ENCODE peak calls at places on chromosomes 13 and 19, in eight cellular contexts. H, N, O, A, L, F, R and U are unnamed samples.
A peak's percentile ranks its signal among the peaks of the same experiment; 100 is the strongest.

GRCh38 chr13:28147489-28147888 is 9.1 kb downstream of the PAN3 start:
- DNase-seq in H (no peak), N (no peak), O (no peak), A (peak; percentile 14), L (no peak), F (no peak), R (no peak), U (no peak)

GRCh38 chr13:66348745-66349720 is 881.1 kb downstream of the PCDH9 start:
- DNase-seq in H (no peak), N (no peak), O (no peak), A (no peak), L (no peak), F (no peak), R (no peak), U (no peak)

GRCh38 chr19:43625918-43626579 is 6.6 kb upstream of the ZNF428 start:
- DNase-seq in H (no peak), N (no peak), O (no peak), A (peak; percentile 51), L (no peak), F (no peak), R (no peak), U (no peak)

GRCh38 chr13:23963947-23964346 is 66.6 kb upstream of the C1QTNF9B start:
- DNase-seq in H (no peak), N (no peak), O (no peak), A (peak; percentile 41), L (no peak), F (no peak), R (no peak), U (no peak)

GRCh38 chr13:114149774-114150740 is 17.6 kb upstream of the RASA3 start:
- DNase-seq in H (peak; percentile 72), N (no peak), O (no peak), A (no peak), L (no peak), F (no peak), R (peak; percentile 95), U (no peak)

GRCh38 chr13:46288570-46289259 is 77.0 kb downstream of the LRRC63 start:
- DNase-seq in H (peak; percentile 3), N (no peak), O (peak; percentile 52), A (peak; percentile 64), L (no peak), F (peak; percentile 52), R (no peak), U (peak; percentile 56)

GRCh38 chr19:5345895-5346386 is 5.3 kb upstream of the PTPRS start:
- DNase-seq in H (no peak), N (no peak), O (peak; percentile 39), A (peak; percentile 75), L (no peak), F (no peak), R (no peak), U (peak; percentile 32)

GRCh38 chr13:109743706-109744453 is 42.5 kb downstream of the IRS2 start:
- DNase-seq in H (no peak), N (no peak), O (peak; percentile 66), A (peak; percentile 71), L (no peak), F (no peak), R (peak; percentile 23), U (peak; percentile 56)

GRCh38 chr13:30776661-30777060 is 41.3 kb downstream of the ALOX5AP start:
- DNase-seq in H (no peak), N (no peak), O (no peak), A (no peak), L (no peak), F (no peak), R (no peak), U (no peak)

GRCh38 chr13:98083507-98083906 is 59.4 kb upstream of the FARP1 start:
- DNase-seq in H (no peak), N (no peak), O (peak; percentile 96), A (peak; percentile 98), L (no peak), F (no peak), R (no peak), U (peak; percentile 87)

GRCh38 chr13:97339019-97339988 is 94.7 kb upstream of the RAP2A start:
- DNase-seq in H (no peak), N (no peak), O (peak; percentile 95), A (peak; percentile 84), L (peak; percentile 67), F (no peak), R (no peak), U (peak; percentile 84)

GRCh38 chr19:16190736-16191135 is 5.5 kb downstream of the FAM32A start:
- DNase-seq in H (no peak), N (no peak), O (no peak), A (no peak), L (no peak), F (no peak), R (no peak), U (no peak)

GRCh38 chr19:18093439-18094161 is 4.0 kb upstream of the MAST3 start:
- DNase-seq in H (no peak), N (no peak), O (no peak), A (peak; percentile 66), L (no peak), F (no peak), R (no peak), U (peak; percentile 54)

GRCh38 chr13:84121456-84121855 is 239.2 kb upstream of the SLITRK1 start:
- DNase-seq in H (no peak), N (no peak), O (peak; percentile 38), A (no peak), L (no peak), F (no peak), R (peak; percentile 54), U (peak; percentile 33)

GRCh38 chr19:3699071-3699740 is 1.1 kb downstream of the PIP5K1C start:
- DNase-seq in H (no peak), N (no peak), O (peak; percentile 76), A (peak; percentile 57), L (no peak), F (peak; percentile 72), R (no peak), U (peak; percentile 86)

GRCh38 chr13:28585557-28585956 is 73.4 kb upstream of the POMP start:
- DNase-seq in H (no peak), N (no peak), O (no peak), A (no peak), L (no peak), F (no peak), R (no peak), U (no peak)

GRCh38 chr19:6020166-6020967 is 42.4 kb upstream of the RANBP3 start:
- DNase-seq in H (no peak), N (no peak), O (no peak), A (no peak), L (no peak), F (no peak), R (peak; percentile 7), U (no peak)

GRCh38 chr13:81275666-81276258 is 934.8 kb upstream of the SPRY2 start:
- DNase-seq in H (no peak), N (no peak), O (no peak), A (no peak), L (no peak), F (no peak), R (no peak), U (no peak)

GRCh38 chr13:27820524-27821482 is 28.5 kb downstream of the GSX1 start:
- DNase-seq in H (no peak), N (no peak), O (no peak), A (peak; percentile 13), L (no peak), F (no peak), R (no peak), U (no peak)

GRCh38 chr19:38849746-38850230 is at the start of gene HNRNPL:
- DNase-seq in H (no peak), N (peak; percentile 99), O (no peak), A (no peak), L (no peak), F (no peak), R (no peak), U (peak; percentile 98)

GRCh38 chr13:53782400-53783030 is 753.9 kb downstream of the OLFM4 start:
- DNase-seq in H (peak; percentile 74), N (no peak), O (peak; percentile 50), A (peak; percentile 65), L (peak; percentile 31), F (peak; percentile 7), R (peak; percentile 65), U (peak; percentile 60)

GRCh38 chr13:29101404-29101803 is 281.3 kb downstream of the MTUS2 start:
- DNase-seq in H (no peak), N (no peak), O (no peak), A (no peak), L (no peak), F (no peak), R (no peak), U (no peak)

GRCh38 chr13:19597523-19597922 is 35.9 kb upstream of the MPHOSPH8 start:
- DNase-seq in H (no peak), N (no peak), O (peak; percentile 12), A (peak; percentile 67), L (no peak), F (no peak), R (no peak), U (no peak)

GRCh38 chr13:102250448-102250847 is 151.4 kb downstream of the FGF14 start:
- DNase-seq in H (no peak), N (no peak), O (no peak), A (no peak), L (no peak), F (no peak), R (no peak), U (no peak)

GRCh38 chr13:25001807-25002206 is 94.1 kb upstream of the PABPC3 start:
- DNase-seq in H (no peak), N (no peak), O (no peak), A (no peak), L (no peak), F (no peak), R (no peak), U (no peak)

GRCh38 chr13:94858856-94859811 is 146.8 kb upstream of the SOX21 start:
- DNase-seq in H (no peak), N (no peak), O (peak; percentile 47), A (no peak), L (peak; percentile 62), F (no peak), R (no peak), U (no peak)

GRCh38 chr13:27367570-27367969 is 56.8 kb upstream of the GTF3A start:
- DNase-seq in H (no peak), N (no peak), O (no peak), A (no peak), L (no peak), F (no peak), R (no peak), U (no peak)

GRCh38 chr13:24233351-24233901 is 72.9 kb downstream of the SPATA13 start:
- DNase-seq in H (no peak), N (no peak), O (peak; percentile 41), A (peak; percentile 43), L (no peak), F (no peak), R (no peak), U (peak; percentile 40)

GRCh38 chr13:43316997-43317396 is 293.6 kb downstream of the DNAJC15 start:
- DNase-seq in H (no peak), N (no peak), O (peak; percentile 65), A (peak; percentile 72), L (peak; percentile 17), F (no peak), R (peak; percentile 45), U (peak; percentile 66)

GRCh38 chr13:40609972-40610726 is 56.3 kb downstream of the FOXO1 start:
- DNase-seq in H (no peak), N (no peak), O (no peak), A (peak; percentile 51), L (no peak), F (no peak), R (no peak), U (no peak)

GRCh38 chr19:23980805-23981204 is 66.1 kb downstream of the ZNF726 start:
- DNase-seq in H (no peak), N (no peak), O (no peak), A (no peak), L (no peak), F (no peak), R (no peak), U (no peak)